ENCODE peak calls at places on chromosomes 2 and 18, in five cellular contexts. One of them, this sample, is unnamed.

GRCh38 chr18:28963481-28963880 is 786.6 kb upstream of the CDH2 start:
- DNase-seq in H9: no peak
- DNase-seq in mesenchymal stem cell: no peak
- DNase-seq in H1: no peak
- DNase-seq in trophoblast cell: no peak
- DNase-seq in this sample: no peak

GRCh38 chr18:5196253-5197031 is 615 bp downstream of the AKAIN1 start:
- DNase-seq in H9: peak; percentile 60
- DNase-seq in mesenchymal stem cell: no peak
- DNase-seq in H1: peak; percentile 59
- DNase-seq in trophoblast cell: no peak
- DNase-seq in this sample: peak; percentile 17

GRCh38 chr2:240588669-240589068 is 2.1 kb downstream of the CAPN10 start:
- DNase-seq in H9: no peak
- DNase-seq in mesenchymal stem cell: no peak
- DNase-seq in H1: no peak
- DNase-seq in trophoblast cell: no peak
- DNase-seq in this sample: no peak

GRCh38 chr2:159201321-159202063 is 85.0 kb downstream of the WDSUB1 start:
- DNase-seq in H9: no peak
- DNase-seq in mesenchymal stem cell: peak; percentile 90
- DNase-seq in H1: no peak
- DNase-seq in trophoblast cell: no peak
- DNase-seq in this sample: no peak

GRCh38 chr2:112031916-112032582 is 23.0 kb upstream of the TMEM87B start:
- DNase-seq in H9: no peak
- DNase-seq in mesenchymal stem cell: peak; percentile 81
- DNase-seq in H1: no peak
- DNase-seq in trophoblast cell: no peak
- DNase-seq in this sample: no peak

GRCh38 chr2:45988879-45989278 is 308.3 kb upstream of the EPAS1 start:
- DNase-seq in H9: no peak
- DNase-seq in mesenchymal stem cell: no peak
- DNase-seq in H1: peak; percentile 44
- DNase-seq in trophoblast cell: no peak
- DNase-seq in this sample: no peak

GRCh38 chr18:5097116-5097703 is 99.8 kb downstream of the AKAIN1 start:
- DNase-seq in H9: peak; percentile 36
- DNase-seq in mesenchymal stem cell: no peak
- DNase-seq in H1: no peak
- DNase-seq in trophoblast cell: peak; percentile 14
- DNase-seq in this sample: no peak

GRCh38 chr2:59900728-59901452 is 652.6 kb downstream of the BCL11A start:
- DNase-seq in H9: no peak
- DNase-seq in mesenchymal stem cell: no peak
- DNase-seq in H1: no peak
- DNase-seq in trophoblast cell: no peak
- DNase-seq in this sample: no peak

GRCh38 chr2:174263989-174264388 is 15.7 kb upstream of the OLA1 start:
- DNase-seq in H9: no peak
- DNase-seq in mesenchymal stem cell: peak; percentile 51
- DNase-seq in H1: no peak
- DNase-seq in trophoblast cell: peak; percentile 44
- DNase-seq in this sample: no peak
- H3K27ac ChIP-seq in H9: no peak overlapping the region
- H3K27ac ChIP-seq in mesenchymal stem cell: no peak overlapping the region
- H3K27ac ChIP-seq in H1: no peak overlapping the region
- H3K27ac ChIP-seq in trophoblast cell: no peak overlapping the region
- H3K27ac ChIP-seq in this sample: no peak overlapping the region

GRCh38 chr2:155630760-155631159 is 701.8 kb downstream of the NR4A2 start:
- DNase-seq in H9: no peak
- DNase-seq in mesenchymal stem cell: no peak
- DNase-seq in H1: no peak
- DNase-seq in trophoblast cell: no peak
- DNase-seq in this sample: no peak
- H3K79me1 ChIP-seq in H9: no peaks in the 10 kb centered on the region
- H3K79me1 ChIP-seq in mesenchymal stem cell: no peaks in the 10 kb centered on the region
- H3K79me1 ChIP-seq in H1: no peaks in the 10 kb centered on the region
- H3K79me1 ChIP-seq in trophoblast cell: no peaks in the 10 kb centered on the region
- H3K79me1 ChIP-seq in this sample: no peaks in the 10 kb centered on the region

DNA sequence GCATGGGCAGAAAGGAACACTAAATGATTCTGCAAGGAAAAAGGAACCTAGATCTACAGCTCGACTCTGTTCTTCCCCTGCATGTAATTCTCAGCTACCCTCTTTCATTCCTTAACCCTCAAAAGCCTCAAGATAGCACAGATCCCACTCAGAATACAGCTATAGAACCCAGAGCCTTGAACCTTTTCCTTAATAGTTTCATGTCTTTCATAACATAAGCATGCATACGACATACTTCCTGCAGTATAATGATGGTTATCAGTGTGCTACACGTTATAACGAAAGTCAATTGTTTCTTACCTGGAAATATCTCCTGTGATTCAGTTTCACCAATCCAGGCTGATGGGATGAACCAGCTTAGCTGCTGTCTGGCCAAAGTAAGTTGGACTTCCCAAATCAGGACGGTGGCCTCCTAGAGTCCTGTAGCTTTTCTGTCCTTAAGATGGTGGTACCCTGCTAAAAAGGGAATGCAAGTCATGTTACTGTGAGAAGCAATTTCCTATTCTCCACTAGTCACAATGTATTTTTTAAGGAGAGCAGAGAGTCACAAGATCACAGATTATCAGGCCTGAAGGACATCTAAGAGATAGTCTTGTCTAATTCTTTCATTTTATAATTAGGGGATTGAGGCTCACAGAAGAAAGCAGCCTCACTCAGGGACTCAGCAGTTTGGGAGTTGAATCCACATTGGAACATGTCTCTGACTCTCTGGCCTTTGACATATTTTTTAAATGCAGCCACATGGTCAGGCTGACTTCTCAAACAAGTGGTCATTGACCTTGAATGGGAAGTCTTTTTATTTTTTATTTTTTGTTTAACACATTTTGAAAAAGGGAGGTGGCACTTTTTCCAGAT is 41.8 kb downstream of the CYRIA start:
- DNase-seq in H9: no peak
- DNase-seq in mesenchymal stem cell: no peak
- DNase-seq in H1: no peak
- DNase-seq in trophoblast cell: peak; percentile 78
- DNase-seq in this sample: no peak
- H2BK12ac ChIP-seq in H9: no peak overlapping the region
- H2BK12ac ChIP-seq in mesenchymal stem cell: peak overlapping the region; percentile 97
- H2BK12ac ChIP-seq in H1: no peak overlapping the region
- H2BK12ac ChIP-seq in trophoblast cell: no peak overlapping the region
- H2BK12ac ChIP-seq in this sample: no peak overlapping the region

DNA sequence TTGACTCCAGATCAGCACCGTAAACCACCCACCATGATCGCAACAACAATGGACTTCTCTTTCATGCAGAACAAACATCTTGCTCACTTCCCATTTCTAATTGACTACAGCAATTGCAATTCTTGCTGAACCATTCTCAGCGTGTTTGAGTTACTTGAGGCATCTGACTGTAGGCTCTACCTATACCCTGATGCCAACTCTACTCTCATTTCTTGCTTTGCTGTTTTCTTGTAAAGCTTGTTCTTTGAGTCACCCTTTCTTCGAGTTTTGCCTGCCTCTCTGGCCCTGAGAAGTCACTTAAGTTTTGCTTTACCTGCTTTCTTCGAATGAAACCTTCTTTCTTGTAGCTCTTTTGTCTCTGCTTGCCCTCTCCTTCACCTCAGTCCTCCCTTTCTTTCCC is 160.5 kb upstream of the RND3 start:
- DNase-seq in H9: no peak
- DNase-seq in mesenchymal stem cell: no peak
- DNase-seq in H1: no peak
- DNase-seq in trophoblast cell: no peak
- DNase-seq in this sample: no peak
- H3K27ac ChIP-seq in H9: no peak overlapping the region
- H3K27ac ChIP-seq in mesenchymal stem cell: no peak overlapping the region
- H3K27ac ChIP-seq in H1: no peak overlapping the region
- H3K27ac ChIP-seq in trophoblast cell: no peak overlapping the region
- H3K27ac ChIP-seq in this sample: no peak overlapping the region

GRCh38 chr18:57771626-57772025 is 31.5 kb downstream of the ATP8B1 start:
- DNase-seq in H9: no peak
- DNase-seq in mesenchymal stem cell: no peak
- DNase-seq in H1: no peak
- DNase-seq in trophoblast cell: peak; percentile 81
- DNase-seq in this sample: no peak

GRCh38 chr18:57772387-57772799 is 30.7 kb downstream of the ATP8B1 start:
- DNase-seq in H9: no peak
- DNase-seq in mesenchymal stem cell: no peak
- DNase-seq in H1: no peak
- DNase-seq in trophoblast cell: peak; percentile 88
- DNase-seq in this sample: no peak

GRCh38 chr18:57767259-57768050 is 35.7 kb downstream of the ATP8B1 start:
- DNase-seq in H9: no peak
- DNase-seq in mesenchymal stem cell: no peak
- DNase-seq in H1: no peak
- DNase-seq in trophoblast cell: no peak
- DNase-seq in this sample: no peak

GRCh38 chr18:57771183-57771582 is 31.9 kb downstream of the ATP8B1 start:
- DNase-seq in H9: no peak
- DNase-seq in mesenchymal stem cell: no peak
- DNase-seq in H1: no peak
- DNase-seq in trophoblast cell: no peak
- DNase-seq in this sample: no peak

GRCh38 chr18:57768557-57769326 is 34.4 kb downstream of the ATP8B1 start:
- DNase-seq in H9: no peak
- DNase-seq in mesenchymal stem cell: no peak
- DNase-seq in H1: no peak
- DNase-seq in trophoblast cell: no peak
- DNase-seq in this sample: no peak
- H3K79me1 ChIP-seq in H9: no peaks in the 10 kb centered on the region
- H3K79me1 ChIP-seq in mesenchymal stem cell: peaks cover 30% of the 10 kb centered on the region
- H3K79me1 ChIP-seq in H1: no peaks in the 10 kb centered on the region
- H3K79me1 ChIP-seq in trophoblast cell: no peaks in the 10 kb centered on the region
- H3K79me1 ChIP-seq in this sample: no peaks in the 10 kb centered on the region

DNA sequence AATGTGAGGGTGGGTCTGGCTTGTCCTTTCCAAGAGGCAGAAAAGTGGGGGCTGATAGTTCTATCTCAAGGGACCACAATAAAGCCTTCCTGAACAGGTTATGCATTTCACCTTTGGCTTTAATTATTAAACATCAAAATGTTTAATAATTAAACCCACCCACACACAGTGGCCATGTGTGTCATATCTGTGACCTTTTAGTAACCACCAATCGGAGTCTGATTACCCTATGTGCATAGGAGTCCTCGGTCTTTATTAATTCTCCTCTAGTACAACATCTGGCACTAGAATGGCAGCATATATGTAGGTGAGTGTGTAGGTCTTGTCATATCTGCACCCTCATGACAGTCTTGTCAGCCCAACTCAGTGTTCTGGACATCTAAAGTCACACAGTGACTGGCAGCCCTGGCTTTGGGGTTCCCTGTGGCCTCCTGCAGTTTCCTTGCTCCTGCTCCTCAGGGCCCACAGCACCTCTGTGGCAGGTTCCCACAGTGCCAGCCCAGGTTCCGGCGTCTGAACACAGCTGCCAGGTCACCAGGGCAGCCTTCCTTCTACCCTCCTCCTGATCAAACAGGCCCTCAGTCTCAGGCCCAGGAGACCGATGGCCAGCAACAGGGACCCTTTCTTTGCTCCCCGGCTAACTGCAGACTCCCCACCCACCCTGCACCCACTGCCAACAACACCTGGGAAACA is 100.9 kb downstream of the MTCL1 start:
- DNase-seq in H9: no peak
- DNase-seq in mesenchymal stem cell: no peak
- DNase-seq in H1: no peak
- DNase-seq in trophoblast cell: no peak
- DNase-seq in this sample: no peak
- H2BK12ac ChIP-seq in H9: no peak overlapping the region
- H2BK12ac ChIP-seq in mesenchymal stem cell: no peak overlapping the region
- H2BK12ac ChIP-seq in H1: no peak overlapping the region
- H2BK12ac ChIP-seq in trophoblast cell: no peak overlapping the region
- H2BK12ac ChIP-seq in this sample: no peak overlapping the region